ENCODE peak calls at places on chromosomes 11 and 22, in eight cellular contexts. N is neural crest cell, J is iPS DF 19.7, F is SW 1271, D is left cardiac atrium, P is T-cell, M is mucosa of gallbladder, W is Panc1. T is an unnamed sample.

GRCh38 chr11:64989416-64989815 is 7.4 kb downstream of the BATF2 start:
- DNase-seq in N (no peak), J (no peak), F (no peak), D (no peak), P (no peak), M (no peak), W (no peak), T (no peak)

GRCh38 chr11:68574308-68574707 is 110.0 kb upstream of the GAL start:
- DNase-seq in N (no peak), J (no peak), F (no peak), D (no peak), P (no peak), M (no peak), W (no peak), T (no peak)

GRCh38 chr22:19635644-19636043 is 78.7 kb upstream of the SEPTIN5 start:
- DNase-seq in N (no peak), J (no peak), F (no peak), D (no peak), P (no peak), M (no peak), W (no peak), T (no peak)

GRCh38 chr22:50340157-50340879 is 2.8 kb upstream of the PPP6R2 start:
- DNase-seq in N (no peak), J (no peak), F (no peak), D (no peak), P (no peak), M (no peak), W (no peak), T (no peak)

GRCh38 chr11:101915811-101916291 is 471 bp downstream of the ANGPTL5 start:
- DNase-seq in N (no peak), J (no peak), F (peak; percentile 13), D (no peak), P (no peak), M (no peak), W (peak; percentile 41), T (peak; percentile 10)

GRCh38 chr11:64865286-64866172 is 12.9 kb downstream of the EHD1 start:
- DNase-seq in N (no peak), J (no peak), F (no peak), D (no peak), P (no peak), M (no peak), W (no peak), T (no peak)

GRCh38 chr11:398826-399225 is 4.8 kb downstream of the PKP3 start:
- DNase-seq in N (no peak), J (no peak), F (no peak), D (no peak), P (no peak), M (no peak), W (no peak), T (no peak)

GRCh38 chr11:12285106-12285505 is 92.3 kb upstream of the PARVA start:
- DNase-seq in N (no peak), J (no peak), F (no peak), D (no peak), P (no peak), M (no peak), W (no peak), T (no peak)

GRCh38 chr11:7020183-7020917 is at the start of the genes NLRP14 and ZNF214:
- DNase-seq in N (peak; percentile 77), J (peak; percentile 82), F (peak; percentile 43), D (peak; percentile 95), P (no peak), M (peak; percentile 95), W (peak; percentile 90), T (no peak)

GRCh38 chr11:79312591-79313267 is 128.1 kb downstream of the TENM4 start:
- DNase-seq in N (no peak), J (no peak), F (no peak), D (no peak), P (no peak), M (no peak), W (no peak), T (no peak)

GRCh38 chr11:31783264-31783663 is 27.9 kb downstream of the PAX6 start:
- DNase-seq in N (no peak), J (no peak), F (no peak), D (no peak), P (no peak), M (no peak), W (no peak), T (no peak)

GRCh38 chr22:43288807-43289417 is 54.3 kb downstream of the SCUBE1 start:
- DNase-seq in N (no peak), J (no peak), F (no peak), D (no peak), P (no peak), M (no peak), W (no peak), T (no peak)

GRCh38 chr11:27244900-27245299 is 118.1 kb downstream of the CCDC34 start:
- DNase-seq in N (no peak), J (no peak), F (no peak), D (no peak), P (no peak), M (no peak), W (no peak), T (no peak)

GRCh38 chr11:14026961-14027360 is 64.4 kb downstream of the SPON1 start:
- DNase-seq in N (no peak), J (no peak), F (no peak), D (no peak), P (no peak), M (peak; percentile 42), W (no peak), T (no peak)

GRCh38 chr11:35324183-35324582 is 95.2 kb downstream of the SLC1A2 start:
- DNase-seq in N (no peak), J (no peak), F (no peak), D (no peak), P (no peak), M (no peak), W (no peak), T (no peak)

GRCh38 chr11:95816037-95816436 is 25.7 kb downstream of the CEP57 start:
- DNase-seq in N (no peak), J (no peak), F (no peak), D (no peak), P (no peak), M (no peak), W (no peak), T (no peak)

GRCh38 chr11:6443269-6444003 is 2.6 kb upstream of the HPX start:
- DNase-seq in N (peak; percentile 38), J (no peak), F (no peak), D (peak; percentile 65), P (peak; percentile 48), M (peak; percentile 56), W (peak; percentile 41), T (no peak)

GRCh38 chr11:69353696-69354544 is 60.0 kb downstream of the MYEOV start:
- DNase-seq in N (no peak), J (no peak), F (no peak), D (no peak), P (no peak), M (peak; percentile 4), W (no peak), T (no peak)

GRCh38 chr11:25793637-25794036 is 538.3 kb upstream of the ANO3 start:
- DNase-seq in N (no peak), J (no peak), F (no peak), D (no peak), P (no peak), M (no peak), W (no peak), T (no peak)

GRCh38 chr11:124882339-124883071 is 15.2 kb downstream of the ROBO4 start:
- DNase-seq in N (no peak), J (no peak), F (no peak), D (peak; percentile 56), P (no peak), M (no peak), W (no peak), T (no peak)

GRCh38 chr11:1177020-1177770 is 19.4 kb downstream of the MUC5AC start:
- DNase-seq in N (no peak), J (no peak), F (no peak), D (no peak), P (no peak), M (no peak), W (no peak), T (no peak)

GRCh38 chr22:48577014-48577690 is 1250.5 kb downstream of the BRD1 start:
- DNase-seq in N (no peak), J (no peak), F (no peak), D (no peak), P (no peak), M (no peak), W (no peak), T (no peak)

GRCh38 chr11:35747638-35748037 is 85.1 kb downstream of the TRIM44 start:
- DNase-seq in N (no peak), J (no peak), F (no peak), D (no peak), P (no peak), M (no peak), W (no peak), T (no peak)

GRCh38 chr22:46275455-46276129 is 7.8 kb downstream of the TTC38 start:
- DNase-seq in N (no peak), J (no peak), F (no peak), D (peak; percentile 3), P (no peak), M (no peak), W (no peak), T (no peak)

GRCh38 chr11:6746086-6746618 is 25.6 kb downstream of the OR2AG2 start:
- DNase-seq in N (no peak), J (no peak), F (no peak), D (no peak), P (peak; percentile 23), M (no peak), W (no peak), T (no peak)

GRCh38 chr11:109421981-109422590 is at the start of gene C11orf87:
- DNase-seq in N (peak; percentile 16), J (no peak), F (no peak), D (peak; percentile 22), P (no peak), M (no peak), W (no peak), T (no peak)

GRCh38 chr11:114441921-114442320 is 2.7 kb downstream of the REXO2 start:
- DNase-seq in N (no peak), J (no peak), F (no peak), D (no peak), P (no peak), M (no peak), W (no peak), T (no peak)

GRCh38 chr11:63769044-63769718 is 606 bp upstream of the ZFTA start:
- DNase-seq in N (peak; percentile 24), J (no peak), F (no peak), D (peak; percentile 59), P (no peak), M (no peak), W (no peak), T (no peak)

GRCh38 chr11:28476053-28476452 is 367.9 kb downstream of the METTL15 start:
- DNase-seq in N (no peak), J (no peak), F (no peak), D (no peak), P (no peak), M (no peak), W (no peak), T (no peak)

GRCh38 chr22:27627444-27627833 is 174.1 kb downstream of the MN1 start:
- DNase-seq in N (no peak), J (no peak), F (no peak), D (no peak), P (no peak), M (no peak), W (no peak), T (no peak)

GRCh38 chr11:82003671-82004148 is 730.0 kb downstream of the FAM181B start:
- DNase-seq in N (no peak), J (no peak), F (no peak), D (no peak), P (no peak), M (no peak), W (no peak), T (no peak)

GRCh38 chr11:109914809-109915653 is 178.2 kb upstream of the ZC3H12C start:
- DNase-seq in N (no peak), J (no peak), F (no peak), D (no peak), P (no peak), M (no peak), W (peak; percentile 10), T (no peak)

GRCh38 chr11:32333335-32333991 is 101.9 kb downstream of the WT1 start:
- DNase-seq in N (peak; percentile 62), J (peak; percentile 40), F (no peak), D (peak; percentile 69), P (peak; percentile 11), M (peak; percentile 60), W (no peak), T (no peak)

GRCh38 chr11:112795142-112795815 is 165.9 kb upstream of the NCAM1 start:
- DNase-seq in N (peak; percentile 22), J (peak; percentile 33), F (peak; percentile 45), D (peak; percentile 29), P (no peak), M (no peak), W (peak; percentile 17), T (no peak)

T was measured in SIG-M5.